ENCODE peak calls at places on chromosomes 7 and 10, in four cellular contexts. L is lung, O is MCF 10A, T is GDM1. M is an unnamed sample.
A peak's percentile ranks its signal among the peaks of the same experiment; 100 is the strongest.

GRCh38 chr7:110007316-110007910 is 1083.5 kb upstream of the LRRN3 start:
- DNase-seq in O (peak; percentile 6), T (no peak), L (no peak), M (peak; percentile 78)

GRCh38 chr7:35036361-35037171 is 719 bp downstream of the DPY19L1 start:
- DNase-seq in O (peak; percentile 54), L (peak; percentile 58), T (peak; percentile 30), M (peak; percentile 41)

GRCh38 chr10:62723375-62723774 is 81.1 kb upstream of the ADO start:
- DNase-seq in O (no peak), L (no peak), T (no peak), M (no peak)

GRCh38 chr7:127844707-127845331 is 186.4 kb downstream of the LRRC4 start:
- DNase-seq in O (peak; percentile 17), T (no peak), L (peak; percentile 33), M (peak; percentile 38)

GRCh38 chr7:39527296-39527695 is 38.9 kb upstream of the YAE1 start:
- DNase-seq in O (peak; percentile 11), T (no peak), L (no peak), M (no peak)

GRCh38 chr10:62396864-62397263 is 22.7 kb downstream of the ZNF365 start:
- DNase-seq in O (no peak), T (no peak), L (no peak), M (no peak)

GRCh38 chr10:30092151-30092790 is 32.9 kb upstream of the JCAD start:
- DNase-seq in O (peak; percentile 47), L (no peak), T (no peak), M (peak; percentile 42)

GRCh38 chr10:78806805-78807221 is 262.0 kb upstream of the ZMIZ1 start:
- DNase-seq in O (peak; percentile 73), T (no peak), L (no peak), M (peak; percentile 70)